ENCODE peak calls at places on chromosomes 12 and 14, in six cellular contexts. One of them, this sample, is unnamed.

GRCh38 chr14:99659333-99659741 is 14.4 kb downstream of the HHIPL1 start:
- DNase-seq in AML-193: no peak
- DNase-seq in AG20443: no peak
- DNase-seq in stimulated activated CD4-positive, alpha-beta T cell treated with anti-CD3 and anti-CD28 coated beads, Interleukin-4, amount 100 ng/mL, for 1 hour: no peak
- DNase-seq in WTC11: peak
- DNase-seq in glutamatergic neuron: peak
- DNase-seq in this sample: no peak

GRCh38 chr14:102510616-102511520 is 1.3 kb upstream of the ANKRD9 start:
- DNase-seq in AML-193: no peak
- DNase-seq in AG20443: no peak
- DNase-seq in stimulated activated CD4-positive, alpha-beta T cell treated with anti-CD3 and anti-CD28 coated beads, Interleukin-4, amount 100 ng/mL, for 1 hour: peak
- DNase-seq in WTC11: peak
- DNase-seq in glutamatergic neuron: peak
- DNase-seq in this sample: no peak

GRCh38 chr12:80598004-80598606 is 109.3 kb upstream of the MYF6 start:
- DNase-seq in AML-193: no peak
- DNase-seq in AG20443: peak
- DNase-seq in stimulated activated CD4-positive, alpha-beta T cell treated with anti-CD3 and anti-CD28 coated beads, Interleukin-4, amount 100 ng/mL, for 1 hour: no peak
- DNase-seq in WTC11: peak
- DNase-seq in glutamatergic neuron: no peak
- DNase-seq in this sample: no peak

GRCh38 chr12:111395557-111396187 is 10.1 kb upstream of the SH2B3 start:
- DNase-seq in AML-193: no peak
- DNase-seq in AG20443: no peak
- DNase-seq in stimulated activated CD4-positive, alpha-beta T cell treated with anti-CD3 and anti-CD28 coated beads, Interleukin-4, amount 100 ng/mL, for 1 hour: no peak
- DNase-seq in WTC11: no peak
- DNase-seq in glutamatergic neuron: no peak
- DNase-seq in this sample: no peak

GRCh38 chr14:61698216-61698980 is 3.1 kb downstream of the HIF1A start:
- DNase-seq in AML-193: no peak
- DNase-seq in AG20443: no peak
- DNase-seq in stimulated activated CD4-positive, alpha-beta T cell treated with anti-CD3 and anti-CD28 coated beads, Interleukin-4, amount 100 ng/mL, for 1 hour: no peak
- DNase-seq in WTC11: no peak
- DNase-seq in glutamatergic neuron: no peak
- DNase-seq in this sample: no peak

GRCh38 chr12:20350495-20350894 is 17.8 kb upstream of the PDE3A start:
- DNase-seq in AML-193: no peak
- DNase-seq in AG20443: no peak
- DNase-seq in stimulated activated CD4-positive, alpha-beta T cell treated with anti-CD3 and anti-CD28 coated beads, Interleukin-4, amount 100 ng/mL, for 1 hour: no peak
- DNase-seq in WTC11: no peak
- DNase-seq in glutamatergic neuron: no peak
- DNase-seq in this sample: no peak

GRCh38 chr12:19964549-19964948 is 403.8 kb upstream of the PDE3A start:
- DNase-seq in AML-193: no peak
- DNase-seq in AG20443: no peak
- DNase-seq in stimulated activated CD4-positive, alpha-beta T cell treated with anti-CD3 and anti-CD28 coated beads, Interleukin-4, amount 100 ng/mL, for 1 hour: no peak
- DNase-seq in WTC11: no peak
- DNase-seq in glutamatergic neuron: no peak
- DNase-seq in this sample: no peak

GRCh38 chr14:23052182-23052623 is 5.1 kb downstream of the CDH24 start:
- DNase-seq in AML-193: no peak
- DNase-seq in AG20443: peak
- DNase-seq in stimulated activated CD4-positive, alpha-beta T cell treated with anti-CD3 and anti-CD28 coated beads, Interleukin-4, amount 100 ng/mL, for 1 hour: no peak
- DNase-seq in WTC11: peak
- DNase-seq in glutamatergic neuron: no peak
- DNase-seq in this sample: peak

GRCh38 chr12:34400423-34400881 is 378.2 kb downstream of the ALG10 start:
- DNase-seq in AML-193: no peak
- DNase-seq in AG20443: peak
- DNase-seq in stimulated activated CD4-positive, alpha-beta T cell treated with anti-CD3 and anti-CD28 coated beads, Interleukin-4, amount 100 ng/mL, for 1 hour: no peak
- DNase-seq in WTC11: no peak
- DNase-seq in glutamatergic neuron: peak
- DNase-seq in this sample: peak

GRCh38 chr14:101223147-101223546 is 319.6 kb upstream of the RTL1 start:
- DNase-seq in AML-193: no peak
- DNase-seq in AG20443: no peak
- DNase-seq in stimulated activated CD4-positive, alpha-beta T cell treated with anti-CD3 and anti-CD28 coated beads, Interleukin-4, amount 100 ng/mL, for 1 hour: no peak
- DNase-seq in WTC11: no peak
- DNase-seq in glutamatergic neuron: no peak
- DNase-seq in this sample: peak

GRCh38 chr12:106918746-106919145 is 37.0 kb upstream of the TMEM263 start:
- DNase-seq in AML-193: peak
- DNase-seq in AG20443: no peak
- DNase-seq in stimulated activated CD4-positive, alpha-beta T cell treated with anti-CD3 and anti-CD28 coated beads, Interleukin-4, amount 100 ng/mL, for 1 hour: no peak
- DNase-seq in WTC11: peak
- DNase-seq in glutamatergic neuron: peak
- DNase-seq in this sample: no peak

This sample was measured in head of caudate nucleus.